ENCODE peak calls at places on chromosomes 4 and X, in nine cellular contexts. One of them, this sample, is unnamed. For H3K36me3, the result is how much of the 10 kb centered on the place peaks cover.

GRCh38 chr4:56843421-56843899 is 22.0 kb upstream of the SPINK2 start:
- DNase-seq in HCT116: no peak
- DNase-seq in uterus: no peak
- DNase-seq in PC-3: no peak
- DNase-seq in tibial nerve: no peak
- DNase-seq in CD8-positive, alpha-beta T cell: no peak
- DNase-seq in lower lobe of right lung: peak
- DNase-seq in GM23248: peak
- DNase-seq in small intestine: peak
- DNase-seq in this sample: no peak

GRCh38 chrX:71174795-71175194 is 30.2 kb downstream of the NLGN3 start:
- DNase-seq in small intestine: no peak
- DNase-seq in lower lobe of right lung: no peak
- DNase-seq in uterus: no peak
- DNase-seq in HCT116: no peak
- DNase-seq in GM23248: no peak
- DNase-seq in tibial nerve: no peak
- DNase-seq in CD8-positive, alpha-beta T cell: no peak
- DNase-seq in PC-3: no peak
- DNase-seq in this sample: no peak

GRCh38 chr4:78629991-78630541 is 78.5 kb downstream of the ANXA3 start:
- DNase-seq in GM23248: no peak
- DNase-seq in HCT116: no peak
- DNase-seq in small intestine: peak
- DNase-seq in lower lobe of right lung: peak
- DNase-seq in PC-3: no peak
- DNase-seq in CD8-positive, alpha-beta T cell: no peak
- DNase-seq in tibial nerve: no peak
- DNase-seq in uterus: no peak
- DNase-seq in this sample: no peak

GRCh38 chrX:40420899-40421729 is 159.7 kb upstream of the ATP6AP2 start:
- DNase-seq in GM23248: peak
- DNase-seq in CD8-positive, alpha-beta T cell: no peak
- DNase-seq in uterus: no peak
- DNase-seq in tibial nerve: no peak
- DNase-seq in lower lobe of right lung: no peak
- DNase-seq in small intestine: no peak
- DNase-seq in HCT116: no peak
- DNase-seq in PC-3: no peak
- DNase-seq in this sample: no peak

GRCh38 chrX:18294893-18295292 is 59.6 kb downstream of the SCML2 start:
- DNase-seq in HCT116: no peak
- DNase-seq in PC-3: no peak
- DNase-seq in GM23248: no peak
- DNase-seq in small intestine: no peak
- DNase-seq in uterus: no peak
- DNase-seq in lower lobe of right lung: no peak
- DNase-seq in CD8-positive, alpha-beta T cell: no peak
- DNase-seq in tibial nerve: no peak
- DNase-seq in this sample: no peak

GRCh38 chr4:26294904-26295303 is 25.9 kb upstream of the RBPJ start:
- DNase-seq in HCT116: no peak
- DNase-seq in small intestine: no peak
- DNase-seq in uterus: no peak
- DNase-seq in CD8-positive, alpha-beta T cell: no peak
- DNase-seq in GM23248: no peak
- DNase-seq in PC-3: no peak
- DNase-seq in lower lobe of right lung: no peak
- DNase-seq in tibial nerve: no peak
- DNase-seq in this sample: no peak

GRCh38 chr4:74874785-74875367 is 58.0 kb upstream of the PARM1 start:
- DNase-seq in uterus: no peak
- DNase-seq in GM23248: peak
- DNase-seq in CD8-positive, alpha-beta T cell: peak
- DNase-seq in PC-3: peak
- DNase-seq in lower lobe of right lung: no peak
- DNase-seq in small intestine: peak
- DNase-seq in HCT116: peak
- DNase-seq in tibial nerve: peak
- DNase-seq in this sample: no peak

GRCh38 chr4:41525129-41525528 is 12.8 kb upstream of the LIMCH1 start:
- DNase-seq in tibial nerve: no peak
- DNase-seq in PC-3: no peak
- DNase-seq in HCT116: peak
- DNase-seq in lower lobe of right lung: no peak
- DNase-seq in small intestine: no peak
- DNase-seq in uterus: no peak
- DNase-seq in GM23248: no peak
- DNase-seq in CD8-positive, alpha-beta T cell: no peak
- DNase-seq in this sample: no peak

GRCh38 chrX:38578152-38578551 is 16.8 kb downstream of the TSPAN7 start:
- DNase-seq in lower lobe of right lung: no peak
- DNase-seq in CD8-positive, alpha-beta T cell: no peak
- DNase-seq in tibial nerve: no peak
- DNase-seq in uterus: no peak
- DNase-seq in HCT116: no peak
- DNase-seq in PC-3: no peak
- DNase-seq in small intestine: peak
- DNase-seq in GM23248: no peak
- DNase-seq in this sample: no peak

GRCh38 chr4:141077611-141078225 is 55.6 kb downstream of the RNF150 start:
- DNase-seq in CD8-positive, alpha-beta T cell: no peak
- DNase-seq in small intestine: no peak
- DNase-seq in uterus: no peak
- DNase-seq in tibial nerve: no peak
- DNase-seq in GM23248: no peak
- DNase-seq in HCT116: no peak
- DNase-seq in lower lobe of right lung: no peak
- DNase-seq in PC-3: no peak
- DNase-seq in this sample: no peak

GRCh38 chr4:47535567-47536147 is 50.6 kb downstream of the ATP10D start:
- DNase-seq in PC-3: no peak
- DNase-seq in GM23248: no peak
- DNase-seq in tibial nerve: no peak
- DNase-seq in small intestine: peak
- DNase-seq in CD8-positive, alpha-beta T cell: no peak
- DNase-seq in HCT116: no peak
- DNase-seq in uterus: no peak
- DNase-seq in lower lobe of right lung: no peak
- DNase-seq in this sample: no peak

GRCh38 chr4:122341906-122342305 is 36.9 kb upstream of the ADAD1 start:
- DNase-seq in uterus: no peak
- DNase-seq in PC-3: peak
- DNase-seq in GM23248: peak
- DNase-seq in small intestine: no peak
- DNase-seq in tibial nerve: no peak
- DNase-seq in CD8-positive, alpha-beta T cell: no peak
- DNase-seq in HCT116: no peak
- DNase-seq in lower lobe of right lung: no peak
- DNase-seq in this sample: no peak

GRCh38 chr4:113474017-113474416 is 287.5 kb downstream of the CAMK2D start:
- DNase-seq in HCT116: peak
- DNase-seq in CD8-positive, alpha-beta T cell: no peak
- DNase-seq in GM23248: peak
- DNase-seq in tibial nerve: no peak
- DNase-seq in lower lobe of right lung: no peak
- DNase-seq in uterus: no peak
- DNase-seq in small intestine: no peak
- DNase-seq in PC-3: peak
- DNase-seq in this sample: no peak

GRCh38 chr4:89193828-89194227 is 82.5 kb downstream of the TIGD2 start:
- DNase-seq in lower lobe of right lung: no peak
- DNase-seq in CD8-positive, alpha-beta T cell: no peak
- DNase-seq in GM23248: no peak
- DNase-seq in small intestine: peak
- DNase-seq in uterus: no peak
- DNase-seq in PC-3: no peak
- DNase-seq in tibial nerve: no peak
- DNase-seq in HCT116: no peak
- DNase-seq in this sample: no peak

GRCh38 chr4:123266221-123266620 is 130.4 kb upstream of the SPRY1 start:
- DNase-seq in CD8-positive, alpha-beta T cell: no peak
- DNase-seq in lower lobe of right lung: no peak
- DNase-seq in uterus: no peak
- DNase-seq in HCT116: no peak
- DNase-seq in GM23248: no peak
- DNase-seq in PC-3: no peak
- DNase-seq in tibial nerve: no peak
- DNase-seq in small intestine: no peak
- DNase-seq in this sample: no peak

GRCh38 chr4:52037730-52038108 is 380 bp downstream of the SGCB start:
- DNase-seq in uterus: peak
- DNase-seq in PC-3: peak
- DNase-seq in small intestine: peak
- DNase-seq in lower lobe of right lung: no peak
- DNase-seq in CD8-positive, alpha-beta T cell: no peak
- DNase-seq in tibial nerve: no peak
- DNase-seq in HCT116: no peak
- DNase-seq in GM23248: peak
- DNase-seq in this sample: peak

GRCh38 chr4:156362581-156362980 is 408.9 kb upstream of the CTSO start:
- DNase-seq in small intestine: no peak
- DNase-seq in GM23248: peak
- DNase-seq in tibial nerve: no peak
- DNase-seq in uterus: no peak
- DNase-seq in CD8-positive, alpha-beta T cell: no peak
- DNase-seq in lower lobe of right lung: no peak
- DNase-seq in HCT116: no peak
- DNase-seq in PC-3: peak
- DNase-seq in this sample: no peak

GRCh38 chr4:180059216-180059881 is 2183.9 kb upstream of the TENM3 start:
- DNase-seq in PC-3: no peak
- DNase-seq in uterus: no peak
- DNase-seq in GM23248: peak
- DNase-seq in lower lobe of right lung: no peak
- DNase-seq in small intestine: peak
- DNase-seq in tibial nerve: no peak
- DNase-seq in CD8-positive, alpha-beta T cell: no peak
- DNase-seq in HCT116: no peak
- DNase-seq in this sample: no peak

GRCh38 chrX:21374994-21375794 is 976 bp downstream of the CNKSR2 start:
- DNase-seq in CD8-positive, alpha-beta T cell: no peak
- DNase-seq in small intestine: no peak
- DNase-seq in GM23248: no peak
- DNase-seq in HCT116: no peak
- DNase-seq in tibial nerve: no peak
- DNase-seq in lower lobe of right lung: peak
- DNase-seq in PC-3: no peak
- DNase-seq in uterus: no peak
- DNase-seq in this sample: no peak
- H3K4me3 ChIP-seq in CD8-positive, alpha-beta T cell: peak
- H3K4me3 ChIP-seq in small intestine: no peak
- H3K4me3 ChIP-seq in GM23248: peak
- H3K4me3 ChIP-seq in HCT116: no peak
- H3K4me3 ChIP-seq in tibial nerve: peak
- H3K4me3 ChIP-seq in lower lobe of right lung: peak
- H3K4me3 ChIP-seq in PC-3: peak
- H3K4me3 ChIP-seq in uterus: peak
- H3K4me3 ChIP-seq in this sample: peak

DNA sequence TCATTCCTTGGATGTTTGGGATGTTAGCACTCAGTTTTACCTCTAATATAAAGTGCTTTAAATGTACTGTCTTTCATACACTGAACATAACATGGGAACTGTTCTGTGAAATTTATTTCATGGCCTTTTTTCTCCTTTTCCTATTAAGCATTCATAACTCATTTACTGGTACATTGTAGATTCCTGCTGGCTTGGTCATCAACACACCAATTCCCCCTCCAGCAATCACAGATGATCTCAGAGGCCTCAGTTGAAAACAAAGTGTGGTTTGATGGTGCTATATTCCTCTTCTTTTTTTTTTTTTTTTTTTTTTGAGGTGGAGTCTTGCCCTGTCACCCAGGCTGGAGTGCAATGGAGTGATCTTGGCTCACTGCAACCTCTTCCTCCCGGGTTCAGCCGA is 61.9 kb upstream of the FAM47B start:
- DNase-seq in tibial nerve: no peak
- DNase-seq in uterus: no peak
- DNase-seq in CD8-positive, alpha-beta T cell: no peak
- DNase-seq in small intestine: no peak
- DNase-seq in lower lobe of right lung: no peak
- DNase-seq in PC-3: peak
- DNase-seq in HCT116: no peak
- DNase-seq in GM23248: peak
- DNase-seq in this sample: no peak
- H3K27ac ChIP-seq in tibial nerve: no peak
- H3K27ac ChIP-seq in uterus: no peak
- H3K27ac ChIP-seq in CD8-positive, alpha-beta T cell: no peak
- H3K27ac ChIP-seq in small intestine: no peak
- H3K27ac ChIP-seq in lower lobe of right lung: no peak
- H3K27ac ChIP-seq in PC-3: no peak
- H3K27ac ChIP-seq in HCT116: no peak
- H3K27ac ChIP-seq in GM23248: peak
- H3K27ac ChIP-seq in this sample: no peak

GRCh38 chr4:522438-522837 is 23.4 kb downstream of the PIGG start:
- DNase-seq in uterus: no peak
- DNase-seq in GM23248: no peak
- DNase-seq in PC-3: no peak
- DNase-seq in small intestine: no peak
- DNase-seq in CD8-positive, alpha-beta T cell: no peak
- DNase-seq in lower lobe of right lung: no peak
- DNase-seq in HCT116: no peak
- DNase-seq in tibial nerve: no peak
- DNase-seq in this sample: no peak
- H3K36me3 ChIP-seq in uterus: under half
- H3K36me3 ChIP-seq in GM23248: under half
- H3K36me3 ChIP-seq in PC-3: under half
- H3K36me3 ChIP-seq in small intestine: under half
- H3K36me3 ChIP-seq in CD8-positive, alpha-beta T cell: under half
- H3K36me3 ChIP-seq in lower lobe of right lung: half or more
- H3K36me3 ChIP-seq in HCT116: under half
- H3K36me3 ChIP-seq in tibial nerve: under half
- H3K36me3 ChIP-seq in this sample: under half

DNA sequence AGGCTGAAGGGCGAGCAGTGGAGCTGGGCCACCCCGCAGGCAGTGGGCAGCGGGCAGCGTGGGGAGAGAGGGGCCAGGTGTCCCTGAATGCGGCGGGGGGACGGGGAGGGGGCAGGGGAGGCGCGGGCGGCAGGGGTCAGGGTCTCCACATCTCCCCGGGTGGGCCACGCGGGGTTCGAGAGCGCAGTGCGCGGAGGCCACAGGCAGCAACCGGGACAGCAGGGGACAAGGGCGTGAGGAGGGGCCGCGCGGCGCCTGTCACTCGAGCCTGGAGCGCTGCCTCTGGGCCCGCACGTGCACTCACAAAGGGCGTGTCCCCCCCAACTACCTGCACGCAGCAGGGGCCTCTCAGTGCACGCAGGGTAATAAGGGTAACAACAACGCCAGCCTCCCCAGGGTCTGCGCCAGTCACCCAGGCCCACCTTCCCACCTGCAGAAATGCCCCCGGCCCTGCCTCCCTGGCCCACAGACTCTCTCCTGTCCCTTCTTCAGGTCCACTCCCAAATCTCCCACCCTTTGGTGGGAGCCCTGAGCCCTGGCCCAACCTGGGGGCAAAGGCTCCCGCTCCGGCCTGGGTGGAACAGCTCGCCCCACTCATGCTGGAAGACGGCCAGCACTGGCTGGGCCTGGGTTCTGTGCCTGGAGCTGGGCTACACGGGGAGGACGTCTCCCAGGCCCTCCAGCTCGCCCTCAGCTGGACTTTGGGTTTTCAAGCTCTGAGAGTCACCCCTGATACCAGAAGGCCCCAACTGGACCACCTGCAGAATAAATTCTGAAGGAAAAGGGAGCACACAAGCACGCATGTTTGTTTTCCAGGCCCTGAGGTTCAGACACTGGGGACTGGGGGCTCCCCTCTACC is 53.2 kb downstream of the ZFYVE28 start:
- DNase-seq in small intestine: no peak
- DNase-seq in PC-3: peak
- DNase-seq in tibial nerve: no peak
- DNase-seq in GM23248: no peak
- DNase-seq in uterus: no peak
- DNase-seq in lower lobe of right lung: peak
- DNase-seq in HCT116: no peak
- DNase-seq in CD8-positive, alpha-beta T cell: no peak
- DNase-seq in this sample: peak
- H3K4me3 ChIP-seq in small intestine: no peak
- H3K4me3 ChIP-seq in PC-3: peak
- H3K4me3 ChIP-seq in tibial nerve: peak
- H3K4me3 ChIP-seq in GM23248: peak
- H3K4me3 ChIP-seq in uterus: peak
- H3K4me3 ChIP-seq in lower lobe of right lung: peak
- H3K4me3 ChIP-seq in HCT116: no peak
- H3K4me3 ChIP-seq in CD8-positive, alpha-beta T cell: peak
- H3K4me3 ChIP-seq in this sample: peak